ENCODE peak calls at places on chromosomes 7 and 10, in eight cellular contexts. One of them, this sample, is unnamed.
A peak's percentile ranks its signal among the peaks of the same experiment; 100 is the strongest.

GRCh38 chr10:73900068-73900467 is 10.9 kb upstream of the PLAU start:
- DNase-seq in NCI-H2081: no peak
- DNase-seq in amniotic epithelial cell: no peak
- DNase-seq in endothelial cell: no peak
- DNase-seq in naive thymus-derived CD4-positive, alpha-beta T cell: no peak
- DNase-seq in amniotic stem cell: no peak
- DNase-seq in H1: no peak
- DNase-seq in NCI-H1092 treated with DMSO at 0.1 percent for 48 hours: no peak
- DNase-seq in this sample: no peak

GRCh38 chr7:9598411-9598810 is 1165.0 kb downstream of the NXPH1 start:
- DNase-seq in NCI-H2081: no peak
- DNase-seq in amniotic epithelial cell: no peak
- DNase-seq in endothelial cell: no peak
- DNase-seq in naive thymus-derived CD4-positive, alpha-beta T cell: no peak
- DNase-seq in amniotic stem cell: no peak
- DNase-seq in H1: no peak
- DNase-seq in NCI-H1092 treated with DMSO at 0.1 percent for 48 hours: no peak
- DNase-seq in this sample: no peak

GRCh38 chr10:61840403-61840802 is 61.1 kb upstream of the ARID5B start:
- DNase-seq in NCI-H2081: no peak
- DNase-seq in amniotic epithelial cell: no peak
- DNase-seq in endothelial cell: no peak
- DNase-seq in naive thymus-derived CD4-positive, alpha-beta T cell: no peak
- DNase-seq in amniotic stem cell: no peak
- DNase-seq in H1: no peak
- DNase-seq in NCI-H1092 treated with DMSO at 0.1 percent for 48 hours: no peak
- DNase-seq in this sample: no peak

GRCh38 chr7:129089521-129090212 is 34.8 kb upstream of the TNPO3 start:
- DNase-seq in NCI-H2081: no peak
- DNase-seq in amniotic epithelial cell: peak; percentile 92
- DNase-seq in endothelial cell: no peak
- DNase-seq in naive thymus-derived CD4-positive, alpha-beta T cell: no peak
- DNase-seq in amniotic stem cell: no peak
- DNase-seq in H1: no peak
- DNase-seq in NCI-H1092 treated with DMSO at 0.1 percent for 48 hours: no peak
- DNase-seq in this sample: no peak

GRCh38 chr7:75660566-75661215 is 78.0 kb downstream of the HIP1 start:
- DNase-seq in NCI-H2081: no peak
- DNase-seq in amniotic epithelial cell: no peak
- DNase-seq in endothelial cell: no peak
- DNase-seq in naive thymus-derived CD4-positive, alpha-beta T cell: no peak
- DNase-seq in amniotic stem cell: no peak
- DNase-seq in H1: no peak
- DNase-seq in NCI-H1092 treated with DMSO at 0.1 percent for 48 hours: no peak
- DNase-seq in this sample: no peak

GRCh38 chr10:11345224-11346054 is 266.0 kb downstream of the USP6NL start:
- DNase-seq in NCI-H2081: peak; percentile 31
- DNase-seq in amniotic epithelial cell: no peak
- DNase-seq in endothelial cell: peak; percentile 41
- DNase-seq in naive thymus-derived CD4-positive, alpha-beta T cell: no peak
- DNase-seq in amniotic stem cell: no peak
- DNase-seq in H1: no peak
- DNase-seq in NCI-H1092 treated with DMSO at 0.1 percent for 48 hours: no peak
- DNase-seq in this sample: no peak

GRCh38 chr7:5525271-5526189 is 101.9 kb upstream of the TNRC18 start:
- DNase-seq in NCI-H2081: no peak
- DNase-seq in amniotic epithelial cell: peak; percentile 72
- DNase-seq in endothelial cell: no peak
- DNase-seq in naive thymus-derived CD4-positive, alpha-beta T cell: peak; percentile 41
- DNase-seq in amniotic stem cell: no peak
- DNase-seq in H1: no peak
- DNase-seq in NCI-H1092 treated with DMSO at 0.1 percent for 48 hours: no peak
- DNase-seq in this sample: peak; percentile 43

GRCh38 chr7:22111661-22112060 is 166.0 kb upstream of the CDCA7L start:
- DNase-seq in NCI-H2081: no peak
- DNase-seq in amniotic epithelial cell: no peak
- DNase-seq in endothelial cell: no peak
- DNase-seq in naive thymus-derived CD4-positive, alpha-beta T cell: no peak
- DNase-seq in amniotic stem cell: no peak
- DNase-seq in H1: no peak
- DNase-seq in NCI-H1092 treated with DMSO at 0.1 percent for 48 hours: no peak
- DNase-seq in this sample: no peak

GRCh38 chr7:125602441-125602840 is 672.8 kb upstream of the POT1 start:
- DNase-seq in NCI-H2081: no peak
- DNase-seq in amniotic epithelial cell: no peak
- DNase-seq in endothelial cell: no peak
- DNase-seq in naive thymus-derived CD4-positive, alpha-beta T cell: no peak
- DNase-seq in amniotic stem cell: no peak
- DNase-seq in H1: no peak
- DNase-seq in NCI-H1092 treated with DMSO at 0.1 percent for 48 hours: no peak
- DNase-seq in this sample: no peak

GRCh38 chr10:76282122-76283030 is 851.0 kb downstream of the LRMDA start:
- DNase-seq in NCI-H2081: peak; percentile 40
- DNase-seq in amniotic epithelial cell: peak; percentile 99
- DNase-seq in endothelial cell: no peak
- DNase-seq in naive thymus-derived CD4-positive, alpha-beta T cell: no peak
- DNase-seq in amniotic stem cell: no peak
- DNase-seq in H1: no peak
- DNase-seq in NCI-H1092 treated with DMSO at 0.1 percent for 48 hours: peak; percentile 76
- DNase-seq in this sample: no peak

GRCh38 chr10:32005050-32005449 is 51.2 kb downstream of the KIF5B start:
- DNase-seq in NCI-H2081: peak; percentile 0
- DNase-seq in amniotic epithelial cell: peak; percentile 39
- DNase-seq in endothelial cell: peak; percentile 46
- DNase-seq in naive thymus-derived CD4-positive, alpha-beta T cell: peak; percentile 45
- DNase-seq in amniotic stem cell: peak; percentile 24
- DNase-seq in H1: peak; percentile 57
- DNase-seq in NCI-H1092 treated with DMSO at 0.1 percent for 48 hours: no peak
- DNase-seq in this sample: peak; percentile 3

GRCh38 chr10:4686644-4686996 is 139.4 kb upstream of the AKR1E2 start:
- DNase-seq in NCI-H2081: no peak
- DNase-seq in amniotic epithelial cell: peak; percentile 96
- DNase-seq in endothelial cell: no peak
- DNase-seq in naive thymus-derived CD4-positive, alpha-beta T cell: no peak
- DNase-seq in amniotic stem cell: no peak
- DNase-seq in H1: no peak
- DNase-seq in NCI-H1092 treated with DMSO at 0.1 percent for 48 hours: no peak
- DNase-seq in this sample: no peak

GRCh38 chr10:34405611-34406462 is 409.3 kb downstream of the PARD3 start:
- DNase-seq in NCI-H2081: no peak
- DNase-seq in amniotic epithelial cell: peak; percentile 50
- DNase-seq in endothelial cell: no peak
- DNase-seq in naive thymus-derived CD4-positive, alpha-beta T cell: peak; percentile 1
- DNase-seq in amniotic stem cell: no peak
- DNase-seq in H1: no peak
- DNase-seq in NCI-H1092 treated with DMSO at 0.1 percent for 48 hours: no peak
- DNase-seq in this sample: no peak

GRCh38 chr10:132250456-132251223 is 57.1 kb downstream of the STK32C start:
- DNase-seq in NCI-H2081: no peak
- DNase-seq in amniotic epithelial cell: no peak
- DNase-seq in endothelial cell: no peak
- DNase-seq in naive thymus-derived CD4-positive, alpha-beta T cell: no peak
- DNase-seq in amniotic stem cell: no peak
- DNase-seq in H1: no peak
- DNase-seq in NCI-H1092 treated with DMSO at 0.1 percent for 48 hours: no peak
- DNase-seq in this sample: no peak

GRCh38 chr10:77909755-77910375 is 16.7 kb downstream of the DLG5 start:
- DNase-seq in NCI-H2081: no peak
- DNase-seq in amniotic epithelial cell: peak; percentile 55
- DNase-seq in endothelial cell: no peak
- DNase-seq in naive thymus-derived CD4-positive, alpha-beta T cell: no peak
- DNase-seq in amniotic stem cell: peak; percentile 24
- DNase-seq in H1: no peak
- DNase-seq in NCI-H1092 treated with DMSO at 0.1 percent for 48 hours: no peak
- DNase-seq in this sample: no peak

GRCh38 chr10:88849224-88849623 is 2.4 kb downstream of the ANKRD22 start:
- DNase-seq in NCI-H2081: no peak
- DNase-seq in amniotic epithelial cell: peak; percentile 71
- DNase-seq in endothelial cell: no peak
- DNase-seq in naive thymus-derived CD4-positive, alpha-beta T cell: no peak
- DNase-seq in amniotic stem cell: peak; percentile 17
- DNase-seq in H1: no peak
- DNase-seq in NCI-H1092 treated with DMSO at 0.1 percent for 48 hours: no peak
- DNase-seq in this sample: no peak

GRCh38 chr10:57624856-57625592 is 642.7 kb downstream of the IPMK start:
- DNase-seq in NCI-H2081: no peak
- DNase-seq in amniotic epithelial cell: peak; percentile 10
- DNase-seq in endothelial cell: no peak
- DNase-seq in naive thymus-derived CD4-positive, alpha-beta T cell: no peak
- DNase-seq in amniotic stem cell: no peak
- DNase-seq in H1: no peak
- DNase-seq in NCI-H1092 treated with DMSO at 0.1 percent for 48 hours: no peak
- DNase-seq in this sample: no peak

GRCh38 chr7:131284702-131285419 is 42.8 kb upstream of the MKLN1 start:
- DNase-seq in NCI-H2081: no peak
- DNase-seq in amniotic epithelial cell: peak; percentile 24
- DNase-seq in endothelial cell: no peak
- DNase-seq in naive thymus-derived CD4-positive, alpha-beta T cell: no peak
- DNase-seq in amniotic stem cell: no peak
- DNase-seq in H1: no peak
- DNase-seq in NCI-H1092 treated with DMSO at 0.1 percent for 48 hours: no peak
- DNase-seq in this sample: peak; percentile 35

GRCh38 chr10:124999433-125000365 is 57.8 kb downstream of the ZRANB1 start:
- DNase-seq in NCI-H2081: no peak
- DNase-seq in amniotic epithelial cell: peak; percentile 15
- DNase-seq in endothelial cell: no peak
- DNase-seq in naive thymus-derived CD4-positive, alpha-beta T cell: no peak
- DNase-seq in amniotic stem cell: no peak
- DNase-seq in H1: no peak
- DNase-seq in NCI-H1092 treated with DMSO at 0.1 percent for 48 hours: no peak
- DNase-seq in this sample: no peak

GRCh38 chr7:35536396-35536826 is 158.5 kb downstream of the HERPUD2 start:
- DNase-seq in NCI-H2081: no peak
- DNase-seq in amniotic epithelial cell: no peak
- DNase-seq in endothelial cell: no peak
- DNase-seq in naive thymus-derived CD4-positive, alpha-beta T cell: no peak
- DNase-seq in amniotic stem cell: no peak
- DNase-seq in H1: no peak
- DNase-seq in NCI-H1092 treated with DMSO at 0.1 percent for 48 hours: no peak
- DNase-seq in this sample: no peak

GRCh38 chr7:159169391-159169790 is 24.7 kb upstream of the VIPR2 start:
- DNase-seq in NCI-H2081: no peak
- DNase-seq in amniotic epithelial cell: no peak
- DNase-seq in endothelial cell: no peak
- DNase-seq in naive thymus-derived CD4-positive, alpha-beta T cell: no peak
- DNase-seq in amniotic stem cell: no peak
- DNase-seq in H1: no peak
- DNase-seq in NCI-H1092 treated with DMSO at 0.1 percent for 48 hours: no peak
- DNase-seq in this sample: no peak

GRCh38 chr10:63375006-63375405 is 90.8 kb downstream of the JMJD1C start:
- DNase-seq in NCI-H2081: no peak
- DNase-seq in amniotic epithelial cell: peak; percentile 40
- DNase-seq in endothelial cell: no peak
- DNase-seq in naive thymus-derived CD4-positive, alpha-beta T cell: no peak
- DNase-seq in amniotic stem cell: no peak
- DNase-seq in H1: no peak
- DNase-seq in NCI-H1092 treated with DMSO at 0.1 percent for 48 hours: no peak
- DNase-seq in this sample: no peak

GRCh38 chr7:70051726-70052125 is 453.5 kb downstream of the AUTS2 start:
- DNase-seq in NCI-H2081: no peak
- DNase-seq in amniotic epithelial cell: no peak
- DNase-seq in endothelial cell: no peak
- DNase-seq in naive thymus-derived CD4-positive, alpha-beta T cell: no peak
- DNase-seq in amniotic stem cell: no peak
- DNase-seq in H1: no peak
- DNase-seq in NCI-H1092 treated with DMSO at 0.1 percent for 48 hours: no peak
- DNase-seq in this sample: no peak

GRCh38 chr10:14032406-14032998 is 298.2 kb downstream of the FRMD4A start:
- DNase-seq in NCI-H2081: no peak
- DNase-seq in amniotic epithelial cell: peak; percentile 10
- DNase-seq in endothelial cell: peak; percentile 66
- DNase-seq in naive thymus-derived CD4-positive, alpha-beta T cell: peak; percentile 41
- DNase-seq in amniotic stem cell: no peak
- DNase-seq in H1: peak; percentile 96
- DNase-seq in NCI-H1092 treated with DMSO at 0.1 percent for 48 hours: no peak
- DNase-seq in this sample: no peak

This sample was measured in NCI-H2171 treated with DMSO at 0.1 percent for 48 hours.